ENCODE peak calls at places on chromosomes 7 and 10, in five cellular contexts. J is A549, V is GM12878, W is IMR-90, G is K562. N is an unnamed sample.

GRCh38 chr10:79319372-79319771 is 27.9 kb upstream of the PPIF start:
- DNase-seq in J (no peak), V (no peak), W (no peak), G (no peak), N (no peak)

GRCh38 chr10:29950391-29950790 is 109.0 kb downstream of the JCAD start:
- DNase-seq in J (no peak), V (no peak), W (no peak), G (no peak), N (no peak)

GRCh38 chr10:106727170-106727569 is 437.3 kb downstream of the SORCS1 start:
- DNase-seq in J (no peak), V (no peak), W (no peak), G (no peak), N (no peak)

GRCh38 chr10:93915603-93916002 is 21.8 kb downstream of the SLC35G1 start:
- DNase-seq in J (no peak), V (no peak), W (no peak), G (no peak), N (no peak)

GRCh38 chr7:21355406-21355874 is 72.4 kb upstream of the SP4 start:
- DNase-seq in J (no peak), V (peak; percentile 97), W (no peak), G (peak; percentile 54), N (no peak)

GRCh38 chr7:22793593-22794462 is 28.8 kb downstream of the TOMM7 start:
- DNase-seq in J (no peak), V (no peak), W (peak; percentile 16), G (no peak), N (no peak)

GRCh38 chr7:31794851-31795250 is 107.8 kb downstream of the PPP1R17 start:
- DNase-seq in J (no peak), V (no peak), W (no peak), G (no peak), N (no peak)

GRCh38 chr10:117662790-117663540 is 120.4 kb downstream of the EMX2 start:
- DNase-seq in J (no peak), V (no peak), W (no peak), G (no peak), N (no peak)

GRCh38 chr7:74289018-74289659 is at the start of gene CLIP2:
- DNase-seq in J (peak; percentile 64), V (no peak), W (peak; percentile 77), G (peak; percentile 87), N (peak; percentile 99)

GRCh38 chr10:100339236-100339635 is 7.8 kb upstream of the SCD start:
- DNase-seq in J (no peak), V (peak; percentile 57), W (no peak), G (no peak), N (no peak)

GRCh38 chr10:55628260-55628701 is 732.8 kb downstream of the ZWINT start:
- DNase-seq in J (no peak), V (no peak), W (no peak), G (no peak), N (peak; percentile 61)
- TF ChIP-seq RFX5 in J (no peak), V (no peak), W (no peak), G (no peak), N (no peak)

DNA sequence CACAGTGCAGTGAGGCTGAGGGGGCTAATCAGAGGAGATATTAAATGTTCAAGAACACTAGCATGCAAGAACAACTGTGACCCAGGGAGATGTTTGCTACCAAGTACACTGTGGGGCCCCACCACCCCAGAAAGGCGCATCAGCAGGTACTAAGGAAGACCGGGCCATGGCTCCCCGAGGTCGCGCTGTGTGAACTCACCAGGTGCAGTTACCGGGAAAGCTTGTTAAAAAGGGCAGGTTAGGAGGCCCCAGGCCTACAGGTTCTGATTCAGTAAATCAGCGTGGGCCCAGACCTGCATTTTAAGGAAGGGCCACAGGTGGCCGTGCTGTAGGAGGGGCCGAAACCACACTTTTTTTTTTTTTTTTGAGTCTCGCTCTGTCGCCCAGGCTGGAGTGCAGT is 54.6 kb downstream of the TMEM209 start:
- DNase-seq in J (no peak), V (no peak), W (no peak), G (no peak), N (no peak)
- TF ChIP-seq RFX5 in J (no peak), V (no peak), W (no peak), G (no peak), N (no peak)

GRCh38 chr10:58843760-58844159 is 331.1 kb downstream of the BICC1 start:
- DNase-seq in J (no peak), V (no peak), W (no peak), G (no peak), N (no peak)

GRCh38 chr10:58842860-58843376 is 330.2 kb downstream of the BICC1 start:
- DNase-seq in J (no peak), V (no peak), W (peak; percentile 12), G (no peak), N (no peak)

GRCh38 chr10:58846856-58847255 is 329.6 kb upstream of the PHYHIPL start:
- DNase-seq in J (no peak), V (no peak), W (no peak), G (no peak), N (no peak)

GRCh38 chr10:58839771-58840170 is 327.1 kb downstream of the BICC1 start:
- DNase-seq in J (no peak), V (no peak), W (no peak), G (no peak), N (no peak)

DNA sequence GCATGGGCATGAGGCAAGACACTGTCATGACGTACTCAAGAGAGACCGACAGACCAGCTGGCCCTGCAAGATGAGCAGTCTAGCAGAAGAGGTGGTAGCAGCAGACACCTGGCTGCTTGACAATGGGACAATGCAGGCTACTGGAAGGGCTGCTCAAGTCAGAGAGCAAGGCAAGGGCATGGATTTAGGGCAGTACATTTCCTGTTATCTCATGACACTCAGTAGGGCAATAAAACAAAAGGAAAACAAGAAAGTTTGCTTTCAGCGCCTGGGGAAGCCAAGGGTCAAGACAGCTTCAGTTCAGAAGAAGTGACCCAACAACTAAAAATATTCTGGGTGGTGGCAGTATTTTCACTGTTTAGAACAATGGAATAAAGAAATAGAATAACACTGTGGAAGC is 331.8 kb upstream of the PHYHIPL start:
- DNase-seq in J (no peak), V (no peak), W (no peak), G (no peak), N (no peak)
- TF ChIP-seq RFX5 in J (no peak), V (no peak), W (no peak), G (no peak), N (no peak)

GRCh38 chr7:8157296-8157695 is 104.7 kb downstream of the ICA1 start:
- DNase-seq in J (no peak), V (no peak), W (no peak), G (no peak), N (no peak)

GRCh38 chr7:8152489-8153192 is 109.3 kb downstream of the ICA1 start:
- DNase-seq in J (no peak), V (no peak), W (no peak), G (no peak), N (no peak)

GRCh38 chr7:8154290-8154689 is 107.7 kb downstream of the ICA1 start:
- DNase-seq in J (no peak), V (no peak), W (no peak), G (no peak), N (peak; percentile 31)

GRCh38 chr7:8159595-8159994 is 102.4 kb downstream of the ICA1 start:
- DNase-seq in J (no peak), V (no peak), W (no peak), G (no peak), N (no peak)

DNA sequence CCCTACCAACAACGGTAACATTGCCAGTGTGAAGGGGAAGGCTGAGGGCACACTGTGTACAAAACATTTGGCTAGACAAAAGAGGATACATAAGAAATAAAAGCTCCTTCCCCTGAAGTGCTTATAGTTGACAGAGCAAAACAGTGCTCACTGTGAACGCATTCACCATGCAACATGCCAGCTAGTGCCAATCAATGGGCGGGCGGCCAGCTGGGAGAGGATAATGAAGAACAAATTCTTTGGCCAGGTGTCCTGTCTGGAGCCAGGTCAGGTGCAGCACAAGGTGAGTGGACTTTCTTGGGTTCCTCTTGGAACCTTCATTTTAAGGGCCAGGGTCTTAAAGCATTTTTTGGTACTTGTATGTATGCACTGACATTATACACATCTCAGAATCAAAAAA is 106.1 kb downstream of the ICA1 start:
- DNase-seq in J (no peak), V (no peak), W (no peak), G (no peak), N (no peak)
- TF ChIP-seq RFX5 in J (no peak), V (no peak), W (no peak), G (no peak), N (no peak)